ENCODE peak calls at places on chromosomes 13 and 19, in five cellular contexts. W is AG10803; T is effector memory CD8-positive, alpha-beta T cell; F is GM23338; Y is stimulated activated CD4-positive, alpha-beta T cell treated with anti-CD3 and anti-CD28 coated beads, Interleukin-15, amount 100 ng/mL, for 1 hour. D is an unnamed sample.

GRCh38 chr19:16376649-16377048 is 52.0 kb downstream of the KLF2 start:
- DNase-seq in T (no peak), Y (no peak), W (no peak), F (peak; percentile 82), D (peak; percentile 85)

GRCh38 chr13:99847318-99847750 is 124.2 kb downstream of the ZIC5 start:
- DNase-seq in Y (no peak), W (no peak), F (no peak), T (no peak), D (no peak)

GRCh38 chr19:46107371-46107770 is 17.1 kb downstream of the IGFL3 start:
- DNase-seq in T (no peak), F (no peak), W (peak; percentile 73), Y (no peak), D (no peak)

GRCh38 chr13:66138172-66138811 is 1091.8 kb downstream of the PCDH9 start:
- DNase-seq in W (no peak), F (no peak), T (no peak), Y (no peak), D (no peak)

GRCh38 chr19:39299404-39299803 is 3.2 kb downstream of the IFNL1 start:
- DNase-seq in Y (no peak), W (no peak), T (peak; percentile 26), F (no peak), D (no peak)

GRCh38 chr13:26255717-26256277 is 1.9 kb downstream of the CDK8 start:
- DNase-seq in F (no peak), W (no peak), Y (no peak), T (no peak), D (no peak)

GRCh38 chr19:18322759-18323460 is at the start of gene LSM4:
- DNase-seq in W (peak; percentile 92), T (peak; percentile 98), Y (peak; percentile 99), F (peak; percentile 99), D (peak; percentile 100)

GRCh38 chr19:1074512-1075283 is 7.7 kb downstream of the ARHGAP45 start:
- DNase-seq in T (peak; percentile 89), Y (peak; percentile 93), F (no peak), W (no peak), D (no peak)

GRCh38 chr19:19597809-19598306 is 20.6 kb downstream of the PBX4 start:
- DNase-seq in T (peak; percentile 57), Y (peak; percentile 26), F (no peak), W (no peak), D (no peak)

GRCh38 chr19:35288843-35289355 is 3.1 kb upstream of the MAG start:
- DNase-seq in Y (no peak), W (no peak), F (no peak), T (no peak), D (no peak)

GRCh38 chr13:46812398-46812797 is 15.4 kb upstream of the ESD start:
- DNase-seq in T (no peak), F (no peak), W (no peak), Y (no peak), D (no peak)

GRCh38 chr13:21240586-21240985 is 64.1 kb downstream of the MRPL57 start:
- DNase-seq in Y (no peak), F (no peak), W (peak; percentile 77), T (no peak), D (no peak)

GRCh38 chr19:1264801-1265610 is 4.1 kb upstream of the CIRBP start:
- DNase-seq in W (peak; percentile 90), F (peak; percentile 87), T (no peak), Y (no peak), D (peak; percentile 94)

GRCh38 chr19:51490676-51491075 is 10.9 kb downstream of the SIGLEC12 start:
- DNase-seq in W (no peak), Y (no peak), F (peak; percentile 64), T (no peak), D (peak; percentile 61)

GRCh38 chr13:102487330-102487729 is 85.5 kb upstream of the FGF14 start:
- DNase-seq in Y (no peak), W (no peak), F (no peak), T (no peak), D (no peak)

D was measured in endodermal cell.